ENCODE peak calls at places on chromosomes 12 and 14, in ten cellular contexts. One of them, this sample, is unnamed.
A peak's percentile ranks its signal among the peaks of the same experiment; 100 is the strongest.

GRCh38 chr12:774051-774614 is 21.8 kb downstream of the WNK1 start:
- DNase-seq in right cardiac atrium: no peak
- DNase-seq in pancreas: no peak
- DNase-seq in HL-60: peak; percentile 6
- DNase-seq in CD8-positive, alpha-beta T cell: no peak
- DNase-seq in adrenal gland: no peak
- DNase-seq in neuronal stem cell: no peak
- DNase-seq in stomach: no peak
- DNase-seq in GM23248: peak; percentile 28
- DNase-seq in mammary epithelial cell: no peak
- DNase-seq in this sample: no peak

GRCh38 chr12:87439990-87440827 is 589.0 kb downstream of the C12orf50 start:
- DNase-seq in stomach: peak; percentile 46
- DNase-seq in adrenal gland: peak; percentile 50
- DNase-seq in CD8-positive, alpha-beta T cell: no peak
- DNase-seq in right cardiac atrium: no peak
- DNase-seq in neuronal stem cell: no peak
- DNase-seq in mammary epithelial cell: peak; percentile 98
- DNase-seq in pancreas: no peak
- DNase-seq in HL-60: no peak
- DNase-seq in GM23248: peak; percentile 93
- DNase-seq in this sample: no peak

GRCh38 chr12:69130064-69130463 is 109.3 kb upstream of the CPSF6 start:
- DNase-seq in mammary epithelial cell: no peak
- DNase-seq in pancreas: no peak
- DNase-seq in neuronal stem cell: no peak
- DNase-seq in HL-60: no peak
- DNase-seq in stomach: no peak
- DNase-seq in adrenal gland: no peak
- DNase-seq in GM23248: peak; percentile 15
- DNase-seq in CD8-positive, alpha-beta T cell: no peak
- DNase-seq in right cardiac atrium: no peak
- DNase-seq in this sample: no peak

GRCh38 chr12:116629451-116629850 is 70.3 kb downstream of the MAP1LC3B2 start:
- DNase-seq in mammary epithelial cell: no peak
- DNase-seq in adrenal gland: no peak
- DNase-seq in CD8-positive, alpha-beta T cell: no peak
- DNase-seq in neuronal stem cell: no peak
- DNase-seq in stomach: no peak
- DNase-seq in HL-60: no peak
- DNase-seq in GM23248: no peak
- DNase-seq in pancreas: no peak
- DNase-seq in right cardiac atrium: no peak
- DNase-seq in this sample: no peak

GRCh38 chr12:38689704-38690103 is 215.7 kb downstream of the CPNE8 start:
- DNase-seq in adrenal gland: no peak
- DNase-seq in stomach: no peak
- DNase-seq in CD8-positive, alpha-beta T cell: no peak
- DNase-seq in mammary epithelial cell: peak; percentile 50
- DNase-seq in HL-60: no peak
- DNase-seq in GM23248: peak; percentile 68
- DNase-seq in neuronal stem cell: no peak
- DNase-seq in right cardiac atrium: no peak
- DNase-seq in pancreas: no peak
- DNase-seq in this sample: no peak

GRCh38 chr12:20383612-20384011 is 15.3 kb downstream of the PDE3A start:
- DNase-seq in stomach: no peak
- DNase-seq in neuronal stem cell: no peak
- DNase-seq in CD8-positive, alpha-beta T cell: no peak
- DNase-seq in pancreas: no peak
- DNase-seq in adrenal gland: no peak
- DNase-seq in right cardiac atrium: no peak
- DNase-seq in HL-60: no peak
- DNase-seq in GM23248: no peak
- DNase-seq in mammary epithelial cell: no peak
- DNase-seq in this sample: no peak

GRCh38 chr14:73785834-73786631 is 65.6 kb upstream of the PTGR2 start:
- DNase-seq in adrenal gland: peak; percentile 83
- DNase-seq in GM23248: peak; percentile 96
- DNase-seq in pancreas: peak; percentile 84
- DNase-seq in stomach: peak; percentile 79
- DNase-seq in neuronal stem cell: no peak
- DNase-seq in HL-60: peak; percentile 81
- DNase-seq in CD8-positive, alpha-beta T cell: peak; percentile 67
- DNase-seq in right cardiac atrium: peak; percentile 77
- DNase-seq in mammary epithelial cell: peak; percentile 84
- DNase-seq in this sample: peak; percentile 63

GRCh38 chr14:39102265-39102968 is 618 bp downstream of the SEC23A start:
- DNase-seq in HL-60: peak; percentile 3
- DNase-seq in GM23248: peak; percentile 73
- DNase-seq in adrenal gland: peak; percentile 40
- DNase-seq in right cardiac atrium: no peak
- DNase-seq in stomach: peak; percentile 38
- DNase-seq in CD8-positive, alpha-beta T cell: no peak
- DNase-seq in mammary epithelial cell: peak; percentile 39
- DNase-seq in neuronal stem cell: no peak
- DNase-seq in pancreas: no peak
- DNase-seq in this sample: no peak

GRCh38 chr12:46549527-46550265 is 177.1 kb upstream of the SLC38A2 start:
- DNase-seq in HL-60: peak; percentile 40
- DNase-seq in pancreas: no peak
- DNase-seq in mammary epithelial cell: peak; percentile 92
- DNase-seq in GM23248: peak; percentile 90
- DNase-seq in CD8-positive, alpha-beta T cell: no peak
- DNase-seq in stomach: no peak
- DNase-seq in adrenal gland: no peak
- DNase-seq in right cardiac atrium: no peak
- DNase-seq in neuronal stem cell: no peak
- DNase-seq in this sample: no peak

GRCh38 chr12:64194333-64195149 is 27.6 kb downstream of the KICS2 start:
- DNase-seq in stomach: no peak
- DNase-seq in CD8-positive, alpha-beta T cell: no peak
- DNase-seq in neuronal stem cell: no peak
- DNase-seq in mammary epithelial cell: no peak
- DNase-seq in adrenal gland: no peak
- DNase-seq in HL-60: peak; percentile 2
- DNase-seq in GM23248: no peak
- DNase-seq in right cardiac atrium: peak; percentile 13
- DNase-seq in pancreas: no peak
- DNase-seq in this sample: no peak

GRCh38 chr12:113396828-113397496 is 6.7 kb downstream of the SDS start:
- DNase-seq in mammary epithelial cell: no peak
- DNase-seq in neuronal stem cell: no peak
- DNase-seq in adrenal gland: no peak
- DNase-seq in pancreas: peak; percentile 51
- DNase-seq in stomach: no peak
- DNase-seq in CD8-positive, alpha-beta T cell: no peak
- DNase-seq in right cardiac atrium: no peak
- DNase-seq in GM23248: no peak
- DNase-seq in HL-60: no peak
- DNase-seq in this sample: no peak

GRCh38 chr12:119804011-119804641 is 73.0 kb downstream of the CIT start:
- DNase-seq in mammary epithelial cell: peak; percentile 77
- DNase-seq in right cardiac atrium: peak; percentile 66
- DNase-seq in stomach: peak; percentile 57
- DNase-seq in HL-60: no peak
- DNase-seq in neuronal stem cell: peak; percentile 68
- DNase-seq in CD8-positive, alpha-beta T cell: no peak
- DNase-seq in adrenal gland: peak; percentile 88
- DNase-seq in GM23248: peak; percentile 88
- DNase-seq in pancreas: peak; percentile 85
- DNase-seq in this sample: no peak

GRCh38 chr12:50581226-50582184 is 76.7 kb downstream of the DIP2B start:
- DNase-seq in HL-60: no peak
- DNase-seq in right cardiac atrium: no peak
- DNase-seq in pancreas: no peak
- DNase-seq in mammary epithelial cell: peak; percentile 52
- DNase-seq in GM23248: peak; percentile 95
- DNase-seq in neuronal stem cell: no peak
- DNase-seq in stomach: no peak
- DNase-seq in adrenal gland: peak; percentile 29
- DNase-seq in CD8-positive, alpha-beta T cell: no peak
- DNase-seq in this sample: no peak

GRCh38 chr12:75945581-75945980 is 86.0 kb downstream of the PHLDA1 start:
- DNase-seq in mammary epithelial cell: no peak
- DNase-seq in HL-60: no peak
- DNase-seq in right cardiac atrium: no peak
- DNase-seq in pancreas: no peak
- DNase-seq in stomach: no peak
- DNase-seq in GM23248: no peak
- DNase-seq in CD8-positive, alpha-beta T cell: no peak
- DNase-seq in adrenal gland: no peak
- DNase-seq in neuronal stem cell: no peak
- DNase-seq in this sample: no peak

GRCh38 chr12:132389526-132390286 is 60.3 kb upstream of the GALNT9 start:
- DNase-seq in mammary epithelial cell: no peak
- DNase-seq in neuronal stem cell: no peak
- DNase-seq in right cardiac atrium: no peak
- DNase-seq in adrenal gland: no peak
- DNase-seq in GM23248: no peak
- DNase-seq in CD8-positive, alpha-beta T cell: no peak
- DNase-seq in pancreas: peak; percentile 29
- DNase-seq in HL-60: no peak
- DNase-seq in stomach: no peak
- DNase-seq in this sample: no peak

DNA sequence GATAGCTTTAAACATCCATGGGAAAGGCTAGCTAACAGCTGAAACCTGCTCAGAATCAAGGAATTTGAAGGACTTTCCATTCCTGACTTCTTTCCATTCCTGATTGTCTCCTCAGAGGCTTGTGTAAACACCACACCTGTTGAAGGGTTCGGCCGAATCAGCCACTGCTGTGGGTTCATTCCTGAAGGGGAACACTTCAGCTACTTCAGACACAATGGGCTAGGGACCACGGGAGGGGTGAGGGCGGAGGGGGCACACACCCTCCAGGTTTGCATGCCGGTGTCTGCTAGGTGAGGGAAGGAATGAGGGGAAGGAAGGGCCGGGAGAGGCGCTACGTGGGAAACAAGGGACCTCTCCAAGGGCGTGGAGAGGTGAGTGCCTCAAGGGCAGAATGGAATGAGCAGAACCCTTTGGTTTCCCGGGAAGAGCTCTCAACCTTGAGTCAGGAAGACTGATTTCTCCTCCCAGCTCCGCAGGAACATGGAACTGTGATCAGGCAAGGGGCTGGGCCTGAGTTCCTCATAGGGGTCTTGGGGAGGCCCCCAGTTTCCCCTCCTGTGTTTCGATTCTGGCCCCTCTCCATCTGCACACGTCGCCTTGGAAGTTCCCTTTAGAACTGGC is 1.4 kb downstream of the GPRC5A start:
- DNase-seq in HL-60: no peak
- DNase-seq in adrenal gland: no peak
- DNase-seq in right cardiac atrium: no peak
- DNase-seq in GM23248: no peak
- DNase-seq in neuronal stem cell: no peak
- DNase-seq in CD8-positive, alpha-beta T cell: no peak
- DNase-seq in pancreas: no peak
- DNase-seq in mammary epithelial cell: no peak
- DNase-seq in stomach: no peak
- DNase-seq in this sample: no peak
- H3K27me3 ChIP-seq in HL-60: peaks cover 31% of the 10 kb centered on the region
- H3K27me3 ChIP-seq in adrenal gland: no peaks in the 10 kb centered on the region
- H3K27me3 ChIP-seq in right cardiac atrium: no peaks in the 10 kb centered on the region
- H3K27me3 ChIP-seq in GM23248: no peaks in the 10 kb centered on the region
- H3K27me3 ChIP-seq in neuronal stem cell: peaks cover 6% of the 10 kb centered on the region
- H3K27me3 ChIP-seq in CD8-positive, alpha-beta T cell: no peaks in the 10 kb centered on the region
- H3K27me3 ChIP-seq in pancreas: no peaks in the 10 kb centered on the region
- H3K27me3 ChIP-seq in mammary epithelial cell: no peaks in the 10 kb centered on the region
- H3K27me3 ChIP-seq in stomach: no peaks in the 10 kb centered on the region
- H3K27me3 ChIP-seq in this sample: peaks cover 25% of the 10 kb centered on the region

DNA sequence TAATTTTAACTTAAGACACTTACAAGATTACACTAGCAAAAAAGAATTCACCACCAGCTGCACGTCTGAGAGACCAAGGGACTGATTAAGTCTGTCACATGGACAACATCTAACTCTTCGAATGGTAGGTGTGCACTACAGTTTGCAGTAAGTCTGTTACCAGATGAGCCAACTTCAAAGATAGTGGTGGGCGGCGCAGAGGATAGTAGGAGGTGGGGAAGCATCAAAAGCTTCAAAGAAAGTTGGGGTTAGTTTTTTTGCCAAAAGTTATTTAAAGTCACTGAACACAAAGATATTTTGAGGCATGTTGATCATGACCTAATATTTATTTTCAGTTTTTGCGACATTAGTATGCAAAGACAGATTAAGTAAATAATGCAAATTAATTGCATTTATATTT is 327.9 kb downstream of the BMP4 start:
- DNase-seq in GM23248: no peak
- DNase-seq in neuronal stem cell: no peak
- DNase-seq in adrenal gland: no peak
- DNase-seq in right cardiac atrium: no peak
- DNase-seq in pancreas: no peak
- DNase-seq in stomach: no peak
- DNase-seq in CD8-positive, alpha-beta T cell: no peak
- DNase-seq in HL-60: no peak
- DNase-seq in mammary epithelial cell: no peak
- DNase-seq in this sample: no peak
- H3K27me3 ChIP-seq in GM23248: peaks cover 17% of the 10 kb centered on the region
- H3K27me3 ChIP-seq in neuronal stem cell: no peaks in the 10 kb centered on the region
- H3K27me3 ChIP-seq in adrenal gland: no peaks in the 10 kb centered on the region
- H3K27me3 ChIP-seq in right cardiac atrium: no peaks in the 10 kb centered on the region
- H3K27me3 ChIP-seq in pancreas: no peaks in the 10 kb centered on the region
- H3K27me3 ChIP-seq in stomach: no peaks in the 10 kb centered on the region
- H3K27me3 ChIP-seq in CD8-positive, alpha-beta T cell: no peaks in the 10 kb centered on the region
- H3K27me3 ChIP-seq in HL-60: no peaks in the 10 kb centered on the region
- H3K27me3 ChIP-seq in mammary epithelial cell: peaks cover 3% of the 10 kb centered on the region
- H3K27me3 ChIP-seq in this sample: no peaks in the 10 kb centered on the region

GRCh38 chr14:105072892-105073719 is 7.9 kb upstream of the GPR132 start:
- DNase-seq in neuronal stem cell: no peak
- DNase-seq in GM23248: no peak
- DNase-seq in HL-60: no peak
- DNase-seq in stomach: no peak
- DNase-seq in CD8-positive, alpha-beta T cell: no peak
- DNase-seq in right cardiac atrium: peak; percentile 13
- DNase-seq in mammary epithelial cell: no peak
- DNase-seq in pancreas: peak; percentile 70
- DNase-seq in adrenal gland: no peak
- DNase-seq in this sample: no peak
- H3K27me3 ChIP-seq in neuronal stem cell: no peaks in the 10 kb centered on the region
- H3K27me3 ChIP-seq in GM23248: no peaks in the 10 kb centered on the region
- H3K27me3 ChIP-seq in HL-60: no peaks in the 10 kb centered on the region
- H3K27me3 ChIP-seq in stomach: no peaks in the 10 kb centered on the region
- H3K27me3 ChIP-seq in CD8-positive, alpha-beta T cell: no peaks in the 10 kb centered on the region
- H3K27me3 ChIP-seq in right cardiac atrium: no peaks in the 10 kb centered on the region
- H3K27me3 ChIP-seq in mammary epithelial cell: no peaks in the 10 kb centered on the region
- H3K27me3 ChIP-seq in pancreas: no peaks in the 10 kb centered on the region
- H3K27me3 ChIP-seq in adrenal gland: peaks cover 13% of the 10 kb centered on the region
- H3K27me3 ChIP-seq in this sample: no peaks in the 10 kb centered on the region

GRCh38 chr12:52965337-52965731 is 16.4 kb downstream of the KRT18 start:
- DNase-seq in stomach: no peak
- DNase-seq in neuronal stem cell: no peak
- DNase-seq in GM23248: no peak
- DNase-seq in adrenal gland: no peak
- DNase-seq in CD8-positive, alpha-beta T cell: no peak
- DNase-seq in HL-60: no peak
- DNase-seq in mammary epithelial cell: no peak
- DNase-seq in right cardiac atrium: peak; percentile 55
- DNase-seq in pancreas: no peak
- DNase-seq in this sample: no peak

GRCh38 chr12:52969828-52970569 is 21.1 kb downstream of the KRT18 start:
- DNase-seq in adrenal gland: no peak
- DNase-seq in HL-60: no peak
- DNase-seq in neuronal stem cell: no peak
- DNase-seq in CD8-positive, alpha-beta T cell: no peak
- DNase-seq in right cardiac atrium: peak; percentile 48
- DNase-seq in mammary epithelial cell: no peak
- DNase-seq in GM23248: no peak
- DNase-seq in pancreas: peak; percentile 82
- DNase-seq in stomach: peak; percentile 91
- DNase-seq in this sample: no peak

GRCh38 chr12:52964556-52965336 is 15.8 kb downstream of the KRT18 start:
- DNase-seq in pancreas: no peak
- DNase-seq in right cardiac atrium: no peak
- DNase-seq in HL-60: no peak
- DNase-seq in mammary epithelial cell: no peak
- DNase-seq in stomach: no peak
- DNase-seq in neuronal stem cell: no peak
- DNase-seq in CD8-positive, alpha-beta T cell: no peak
- DNase-seq in GM23248: no peak
- DNase-seq in adrenal gland: no peak
- DNase-seq in this sample: no peak
- H3K27me3 ChIP-seq in pancreas: no peaks in the 10 kb centered on the region
- H3K27me3 ChIP-seq in right cardiac atrium: no peaks in the 10 kb centered on the region
- H3K27me3 ChIP-seq in HL-60: no peaks in the 10 kb centered on the region
- H3K27me3 ChIP-seq in mammary epithelial cell: peaks cover 7% of the 10 kb centered on the region
- H3K27me3 ChIP-seq in stomach: no peaks in the 10 kb centered on the region
- H3K27me3 ChIP-seq in neuronal stem cell: no peaks in the 10 kb centered on the region
- H3K27me3 ChIP-seq in CD8-positive, alpha-beta T cell: peaks cover 3% of the 10 kb centered on the region
- H3K27me3 ChIP-seq in GM23248: no peaks in the 10 kb centered on the region
- H3K27me3 ChIP-seq in adrenal gland: peaks cover 8% of the 10 kb centered on the region
- H3K27me3 ChIP-seq in this sample: peaks cover 13% of the 10 kb centered on the region

This sample was measured in CD4-positive, alpha-beta T cell.